ENCODE peak calls at places on chromosome 3, in five cellular contexts. One of them, this sample, is unnamed.

GRCh38 chr3:49614936-49615335 is 59.2 kb upstream of the APEH start:
- DNase-seq in cardiac muscle cell: no peak
- DNase-seq in foreskin fibroblast: no peak
- DNase-seq in AG10803: no peak
- DNase-seq in ascending aorta: no peak
- DNase-seq in this sample: no peak

GRCh38 chr3:66989860-66990696 is 8.0 kb upstream of the KBTBD8 start:
- DNase-seq in ascending aorta: no peak
- DNase-seq in foreskin fibroblast: no peak
- DNase-seq in AG10803: no peak
- DNase-seq in cardiac muscle cell: no peak
- DNase-seq in this sample: no peak

GRCh38 chr3:11780341-11780740 is 66.3 kb downstream of the TAMM41 start:
- DNase-seq in foreskin fibroblast: no peak
- DNase-seq in ascending aorta: no peak
- DNase-seq in AG10803: no peak
- DNase-seq in cardiac muscle cell: no peak
- DNase-seq in this sample: no peak

GRCh38 chr3:195020921-195021320 is 250.0 kb downstream of the XXYLT1 start:
- DNase-seq in cardiac muscle cell: no peak
- DNase-seq in AG10803: no peak
- DNase-seq in foreskin fibroblast: no peak
- DNase-seq in ascending aorta: no peak
- DNase-seq in this sample: no peak

GRCh38 chr3:183824761-183825379 is 507 bp downstream of the MAP6D1 start:
- DNase-seq in cardiac muscle cell: peak; percentile 36
- DNase-seq in ascending aorta: no peak
- DNase-seq in AG10803: no peak
- DNase-seq in foreskin fibroblast: peak; percentile 55
- DNase-seq in this sample: no peak

GRCh38 chr3:101836160-101836559 is 13.2 kb upstream of the NFKBIZ start:
- DNase-seq in foreskin fibroblast: no peak
- DNase-seq in cardiac muscle cell: no peak
- DNase-seq in AG10803: no peak
- DNase-seq in ascending aorta: no peak
- DNase-seq in this sample: no peak

GRCh38 chr3:194136519-194137313 is 768 bp downstream of the HES1 start:
- DNase-seq in cardiac muscle cell: peak; percentile 78
- DNase-seq in ascending aorta: no peak
- DNase-seq in foreskin fibroblast: peak; percentile 69
- DNase-seq in AG10803: peak; percentile 90
- DNase-seq in this sample: peak; percentile 51

GRCh38 chr3:197362086-197362485 is 63.7 kb upstream of the DLG1 start:
- DNase-seq in foreskin fibroblast: no peak
- DNase-seq in ascending aorta: no peak
- DNase-seq in cardiac muscle cell: no peak
- DNase-seq in AG10803: no peak
- DNase-seq in this sample: no peak

GRCh38 chr3:149512073-149512782 is 37.7 kb downstream of the TM4SF4 start:
- DNase-seq in ascending aorta: no peak
- DNase-seq in cardiac muscle cell: peak; percentile 78
- DNase-seq in AG10803: peak; percentile 70
- DNase-seq in foreskin fibroblast: peak; percentile 85
- DNase-seq in this sample: peak; percentile 50

GRCh38 chr3:141091416-141091815 is 40.3 kb downstream of the SPSB4 start:
- DNase-seq in AG10803: no peak
- DNase-seq in ascending aorta: no peak
- DNase-seq in foreskin fibroblast: no peak
- DNase-seq in cardiac muscle cell: no peak
- DNase-seq in this sample: no peak

GRCh38 chr3:160225181-160226025 is at the start of gene C3orf80:
- DNase-seq in ascending aorta: no peak
- DNase-seq in cardiac muscle cell: peak; percentile 79
- DNase-seq in AG10803: peak; percentile 30
- DNase-seq in foreskin fibroblast: peak; percentile 70
- DNase-seq in this sample: peak; percentile 49

DNA sequence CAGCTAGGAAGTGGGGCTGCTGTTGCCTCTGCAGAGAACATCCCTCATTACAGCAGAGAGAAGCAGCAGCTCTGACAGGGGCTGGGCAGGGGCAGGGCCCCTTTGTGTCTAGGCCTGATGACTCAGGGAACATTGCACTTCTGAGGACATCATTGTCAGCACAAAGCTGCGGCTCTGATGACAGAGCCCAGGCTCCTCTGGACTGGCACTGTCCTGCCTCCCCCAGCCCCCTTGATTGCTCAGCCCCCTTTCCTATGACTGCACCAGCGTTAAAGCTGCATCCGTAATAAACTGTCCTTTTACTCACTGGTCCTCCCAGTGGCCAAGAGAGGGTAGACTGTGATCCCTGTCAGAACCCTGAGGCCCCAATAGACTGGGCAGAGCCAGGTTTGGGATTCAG is 18.3 kb downstream of the TRH start:
- DNase-seq in cardiac muscle cell: peak; percentile 45
- DNase-seq in foreskin fibroblast: peak; percentile 36
- DNase-seq in ascending aorta: no peak
- DNase-seq in AG10803: no peak
- DNase-seq in this sample: no peak
- TF ChIP-seq CTCF in cardiac muscle cell: peak; percentile 53
- TF ChIP-seq CTCF in foreskin fibroblast: peak; percentile 44
- TF ChIP-seq CTCF in ascending aorta: no peak
- TF ChIP-seq CTCF in AG10803: peak; percentile 56
- TF ChIP-seq CTCF in this sample: no peak

GRCh38 chr3:143064777-143065176 is 54.8 kb upstream of the CHST2 start:
- DNase-seq in ascending aorta: no peak
- DNase-seq in AG10803: no peak
- DNase-seq in cardiac muscle cell: no peak
- DNase-seq in foreskin fibroblast: no peak
- DNase-seq in this sample: no peak

GRCh38 chr3:143065364-143065763 is 54.2 kb upstream of the CHST2 start:
- DNase-seq in foreskin fibroblast: no peak
- DNase-seq in cardiac muscle cell: no peak
- DNase-seq in AG10803: no peak
- DNase-seq in ascending aorta: no peak
- DNase-seq in this sample: no peak

GRCh38 chr3:143066033-143066432 is 53.5 kb upstream of the CHST2 start:
- DNase-seq in cardiac muscle cell: no peak
- DNase-seq in foreskin fibroblast: no peak
- DNase-seq in ascending aorta: no peak
- DNase-seq in AG10803: no peak
- DNase-seq in this sample: no peak

GRCh38 chr3:143060906-143061305 is 58.7 kb upstream of the CHST2 start:
- DNase-seq in cardiac muscle cell: no peak
- DNase-seq in foreskin fibroblast: peak; percentile 13
- DNase-seq in AG10803: no peak
- DNase-seq in ascending aorta: no peak
- DNase-seq in this sample: no peak

DNA sequence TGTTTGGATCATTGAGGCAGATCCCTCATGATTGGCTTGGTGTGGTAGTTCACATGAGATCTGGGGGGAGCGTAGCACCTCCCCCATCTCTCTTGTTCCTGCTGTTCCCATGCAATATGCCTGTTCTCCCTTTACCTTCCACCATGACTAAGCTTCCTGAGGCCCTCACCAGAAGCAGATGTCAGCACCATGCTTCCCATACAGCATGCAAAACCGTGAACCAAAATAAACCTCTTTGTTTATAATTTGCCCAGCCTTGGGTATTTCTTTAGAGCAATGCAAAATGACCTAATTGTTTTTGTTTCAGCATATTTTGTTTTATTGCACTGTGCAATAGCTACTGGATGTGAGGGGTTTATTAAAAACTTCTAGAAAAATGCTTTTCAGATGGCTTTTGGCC is 56.6 kb upstream of the CHST2 start:
- DNase-seq in ascending aorta: no peak
- DNase-seq in foreskin fibroblast: peak; percentile 41
- DNase-seq in cardiac muscle cell: no peak
- DNase-seq in AG10803: peak; percentile 2
- DNase-seq in this sample: no peak
- TF ChIP-seq CTCF in ascending aorta: no peak
- TF ChIP-seq CTCF in foreskin fibroblast: no peak
- TF ChIP-seq CTCF in cardiac muscle cell: no peak
- TF ChIP-seq CTCF in AG10803: no peak
- TF ChIP-seq CTCF in this sample: no peak

DNA sequence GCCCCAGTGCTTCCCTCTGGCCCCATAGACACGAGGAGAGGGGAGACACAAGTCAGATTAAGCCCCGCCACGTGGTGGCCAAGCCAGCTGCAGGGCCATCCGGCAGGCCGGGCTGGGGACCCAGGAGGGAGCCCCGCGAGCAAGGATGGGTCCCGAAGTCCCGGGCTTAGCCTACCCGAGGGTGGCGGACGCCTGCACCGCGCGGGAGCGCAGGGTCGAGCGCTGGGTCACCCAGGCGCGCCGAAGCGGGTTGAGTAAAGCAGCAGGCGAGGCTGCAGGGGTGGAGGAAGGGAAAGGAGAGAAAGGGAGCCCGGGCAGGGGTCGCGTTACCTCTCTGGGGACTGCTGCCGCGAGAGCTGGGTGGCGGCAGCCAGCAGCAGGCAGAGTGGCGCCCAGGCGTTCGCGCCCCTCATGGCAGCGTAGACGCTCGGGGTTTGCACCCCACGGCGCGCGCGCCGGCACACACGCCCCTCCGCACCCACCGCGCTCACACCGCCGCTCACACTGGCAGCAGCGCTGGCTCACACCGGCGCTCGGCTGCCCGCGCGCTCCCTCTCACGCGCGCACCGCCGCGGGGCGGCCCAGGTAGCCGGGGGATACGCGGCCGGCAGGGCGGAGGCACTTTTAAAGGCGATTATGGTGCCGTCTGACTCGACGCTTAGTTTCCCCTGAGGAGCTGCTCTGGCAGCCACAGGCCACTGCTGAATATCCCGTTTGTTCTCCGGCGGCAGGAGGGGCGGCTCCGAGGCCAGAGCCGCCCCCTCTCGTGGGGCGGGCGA is at the start of gene PCOLCE2:
- DNase-seq in AG10803: peak; percentile 15
- DNase-seq in cardiac muscle cell: peak; percentile 61
- DNase-seq in foreskin fibroblast: peak; percentile 49
- DNase-seq in ascending aorta: no peak
- DNase-seq in this sample: no peak
- TF ChIP-seq CTCF in AG10803: no peak
- TF ChIP-seq CTCF in cardiac muscle cell: no peak
- TF ChIP-seq CTCF in foreskin fibroblast: no peak
- TF ChIP-seq CTCF in ascending aorta: peak; percentile 18
- TF ChIP-seq CTCF in this sample: no peak

GRCh38 chr3:98589331-98589870 is 4.0 kb downstream of the CPOX start:
- DNase-seq in foreskin fibroblast: no peak
- DNase-seq in cardiac muscle cell: no peak
- DNase-seq in AG10803: no peak
- DNase-seq in ascending aorta: no peak
- DNase-seq in this sample: no peak

GRCh38 chr3:98584563-98584962 is 8.8 kb downstream of the CPOX start:
- DNase-seq in ascending aorta: no peak
- DNase-seq in foreskin fibroblast: no peak
- DNase-seq in cardiac muscle cell: peak; percentile 11
- DNase-seq in AG10803: no peak
- DNase-seq in this sample: no peak

GRCh38 chr3:98583766-98584165 is 9.6 kb downstream of the CPOX start:
- DNase-seq in cardiac muscle cell: peak; percentile 44
- DNase-seq in AG10803: no peak
- DNase-seq in ascending aorta: no peak
- DNase-seq in foreskin fibroblast: no peak
- DNase-seq in this sample: no peak

GRCh38 chr3:98592345-98592935 is 971 bp downstream of the CPOX start:
- DNase-seq in ascending aorta: no peak
- DNase-seq in cardiac muscle cell: no peak
- DNase-seq in AG10803: no peak
- DNase-seq in foreskin fibroblast: peak; percentile 20
- DNase-seq in this sample: no peak

GRCh38 chr3:98587654-98588532 is 5.5 kb downstream of the CPOX start:
- DNase-seq in foreskin fibroblast: peak; percentile 31
- DNase-seq in AG10803: peak; percentile 42
- DNase-seq in cardiac muscle cell: no peak
- DNase-seq in ascending aorta: no peak
- DNase-seq in this sample: no peak
- TF ChIP-seq CTCF in foreskin fibroblast: peak; percentile 50
- TF ChIP-seq CTCF in AG10803: peak; percentile 55
- TF ChIP-seq CTCF in cardiac muscle cell: peak; percentile 39
- TF ChIP-seq CTCF in ascending aorta: peak; percentile 5
- TF ChIP-seq CTCF in this sample: no peak

GRCh38 chr3:167908745-167909442 is 173.4 kb downstream of the SERPINI1 start:
- DNase-seq in foreskin fibroblast: no peak
- DNase-seq in cardiac muscle cell: peak; percentile 23
- DNase-seq in ascending aorta: no peak
- DNase-seq in AG10803: no peak
- DNase-seq in this sample: no peak
- TF ChIP-seq CTCF in foreskin fibroblast: no peak
- TF ChIP-seq CTCF in cardiac muscle cell: no peak
- TF ChIP-seq CTCF in ascending aorta: no peak
- TF ChIP-seq CTCF in AG10803: no peak
- TF ChIP-seq CTCF in this sample: no peak

This sample was measured in CD14-positive monocyte.